ENCODE peak calls at places on chromosomes 6 and 20, in five cellular contexts. T, G, H, D and F are unnamed samples.

GRCh38 chr20:42430525-42431046 is 759.1 kb downstream of the PTPRT start:
- DNase-seq in G (no peak), D (no peak), T (no peak), H (no peak), F (no peak)

GRCh38 chr20:5827098-5827853 is 77.1 kb downstream of the SHLD1 start:
- DNase-seq in H (no peak), T (peak), D (no peak), G (no peak), F (peak)

GRCh38 chr6:150209415-150209814 is 66.6 kb downstream of the PPP1R14C start:
- DNase-seq in T (no peak), H (no peak), D (no peak), G (no peak), F (no peak)

GRCh38 chr6:106309766-106310373 is 15.7 kb downstream of the ATG5 start:
- DNase-seq in H (no peak), T (no peak), D (no peak), G (peak), F (no peak)

GRCh38 chr6:121847806-121848522 is 412.5 kb downstream of the GJA1 start:
- DNase-seq in H (no peak), G (no peak), D (no peak), T (no peak), F (no peak)

GRCh38 chr6:23106951-23107350 is 537.6 kb downstream of the HDGFL1 start:
- DNase-seq in D (no peak), G (peak), T (no peak), H (no peak), F (no peak)

GRCh38 chr6:44528716-44529115 is 141.2 kb downstream of the CDC5L start:
- DNase-seq in G (no peak), D (no peak), T (no peak), H (no peak), F (no peak)

GRCh38 chr6:40477246-40478126 is 109.7 kb downstream of the LRFN2 start:
- DNase-seq in H (no peak), D (peak), G (peak), T (no peak), F (no peak)

GRCh38 chr6:14724546-14724945 is 521.3 kb upstream of the JARID2 start:
- DNase-seq in G (no peak), D (no peak), T (no peak), H (no peak), F (no peak)

GRCh38 chr6:13953061-13953705 is 28.4 kb downstream of the RNF182 start:
- DNase-seq in T (no peak), H (no peak), D (no peak), G (peak), F (no peak)

GRCh38 chr20:34708621-34709043 is 4.5 kb downstream of the TP53INP2 start:
- DNase-seq in H (peak), T (peak), D (peak), G (peak), F (peak)

GRCh38 chr6:44051516-44051915 is 75.7 kb downstream of the MRPL14 start:
- DNase-seq in T (no peak), G (peak), D (no peak), H (no peak), F (peak)

GRCh38 chr6:27684264-27685211 is 211.6 kb upstream of the ZNF184 start:
- DNase-seq in D (peak), T (no peak), H (no peak), G (peak), F (no peak)

GRCh38 chr6:45222380-45222779 is 105.8 kb upstream of the RUNX2 start:
- DNase-seq in D (peak), T (no peak), H (no peak), G (no peak), F (no peak)

GRCh38 chr20:11247059-11247630 is 573.3 kb upstream of the JAG1 start:
- DNase-seq in D (no peak), T (no peak), G (no peak), H (no peak), F (no peak)

GRCh38 chr6:30880563-30881252 is 3.6 kb upstream of the DDR1 start:
- DNase-seq in T (no peak), H (no peak), D (peak), G (no peak), F (no peak)

GRCh38 chr20:53210931-53211330 is 238.8 kb downstream of the TSHZ2 start:
- DNase-seq in G (no peak), D (no peak), H (no peak), T (no peak), F (no peak)

GRCh38 chr20:50101281-50101680 is 11.7 kb downstream of the UBE2V1 start:
- DNase-seq in G (no peak), D (no peak), T (no peak), H (no peak), F (no peak)

GRCh38 chr6:31617010-31617409 is 2.0 kb downstream of the AIF1 start:
- DNase-seq in D (no peak), G (no peak), T (no peak), H (no peak), F (no peak)

GRCh38 chr6:36855750-36856149 is 16.5 kb upstream of the CPNE5 start:
- DNase-seq in T (no peak), H (no peak), G (no peak), D (no peak), F (peak)

GRCh38 chr20:46129955-46130481 is 11.9 kb downstream of the CD40 start:
- DNase-seq in H (no peak), G (no peak), T (no peak), D (no peak), F (no peak)

GRCh38 chr6:16519265-16520242 is 241.7 kb downstream of the ATXN1 start:
- DNase-seq in H (no peak), G (no peak), D (peak), T (no peak), F (no peak)

GRCh38 chr6:53581161-53581560 is 36.3 kb upstream of the GCLC start:
- DNase-seq in T (no peak), H (no peak), G (peak), D (no peak), F (no peak)

GRCh38 chr6:21597706-21598273 is 4.2 kb downstream of the SOX4 start:
- DNase-seq in T (no peak), D (peak), H (no peak), G (peak), F (no peak)

GRCh38 chr6:155120034-155120433 is 124.9 kb downstream of the TIAM2 start:
- DNase-seq in T (no peak), H (no peak), G (no peak), D (no peak), F (no peak)

GRCh38 chr6:150704447-150705192 is 104.9 kb downstream of the PLEKHG1 start:
- DNase-seq in G (no peak), D (no peak), T (no peak), H (no peak), F (no peak)

GRCh38 chr6:141464490-141464889 is 668.2 kb upstream of the GJE1 start:
- DNase-seq in T (no peak), D (no peak), H (no peak), G (peak), F (no peak)

GRCh38 chr6:108200631-108201030 is 34.8 kb downstream of the NR2E1 start:
- DNase-seq in D (no peak), T (no peak), H (no peak), G (peak), F (no peak)

GRCh38 chr6:127058027-127058426 is 60.4 kb upstream of the RSPO3 start:
- DNase-seq in D (no peak), G (peak), T (no peak), H (no peak), F (no peak)

GRCh38 chr6:91268941-91269340 is 682.1 kb upstream of the MAP3K7 start:
- DNase-seq in H (no peak), T (no peak), G (no peak), D (no peak), F (no peak)

GRCh38 chr6:40373267-40373666 is 213.9 kb downstream of the LRFN2 start:
- DNase-seq in G (no peak), H (no peak), D (no peak), T (no peak), F (no peak)

GRCh38 chr6:170473801-170474200 is 79.3 kb downstream of the PSMB1 start:
- DNase-seq in T (no peak), D (no peak), H (no peak), G (no peak), F (no peak)

GRCh38 chr6:63066053-63066704 is 145.1 kb upstream of the FKBP1C start:
- DNase-seq in H (no peak), D (no peak), G (no peak), T (no peak), F (no peak)

GRCh38 chr20:34791289-34792020 is 34.0 kb downstream of the NCOA6 start:
- DNase-seq in T (no peak), D (no peak), G (peak), H (no peak), F (no peak)

GRCh38 chr6:75608955-75609533 is 7.4 kb downstream of the SENP6 start:
- DNase-seq in H (no peak), G (no peak), D (no peak), T (no peak), F (no peak)

GRCh38 chr20:49762940-49763766 is 49.5 kb upstream of the B4GALT5 start:
- DNase-seq in T (no peak), G (peak), H (no peak), D (no peak), F (no peak)

GRCh38 chr6:80183019-80183418 is 76.5 kb downstream of the BCKDHB start:
- DNase-seq in T (no peak), G (no peak), H (no peak), D (no peak), F (no peak)

GRCh38 chr20:63049561-63050221 is 42.9 kb upstream of the BHLHE23 start:
- DNase-seq in D (no peak), G (no peak), T (no peak), H (no peak), F (no peak)

GRCh38 chr6:34900321-34901031 is 11.4 kb downstream of the ANKS1A start:
- DNase-seq in H (no peak), T (no peak), D (no peak), G (no peak), F (no peak)

GRCh38 chr6:148445620-148446019 is 103.0 kb downstream of the SASH1 start:
- DNase-seq in T (no peak), D (no peak), H (no peak), G (peak), F (no peak)
- H3K4me3 ChIP-seq in T (no peak), D (no peak), H (no peak), G (no peak), F (no peak)

GRCh38 chr6:134435814-134436280 is 117.9 kb upstream of the SGK1 start:
- DNase-seq in T (no peak), D (no peak), G (no peak), H (no peak), F (no peak)
- H3K4me3 ChIP-seq in T (no peak), D (no peak), G (peak), H (no peak), F (no peak)

GRCh38 chr6:142647436-142648389 is 297.3 kb downstream of the HIVEP2 start:
- DNase-seq in D (peak), G (no peak), H (no peak), T (no peak), F (no peak)
- H3K4me3 ChIP-seq in D (no peak), G (no peak), H (no peak), T (no peak), F (no peak)

GRCh38 chr20:43681991-43682410 is 15.1 kb downstream of the MYBL2 start:
- DNase-seq in D (no peak), G (no peak), T (no peak), H (no peak), F (no peak)
- H3K4me3 ChIP-seq in D (no peak), G (no peak), T (no peak), H (no peak), F (no peak)

GRCh38 chr6:157293780-157294179 is 29.5 kb downstream of the TMEM242 start:
- DNase-seq in T (no peak), D (no peak), G (no peak), H (no peak), F (no peak)
- H3K4me3 ChIP-seq in T (no peak), D (no peak), G (no peak), H (no peak), F (no peak)